ENCODE peak calls at places on chromosome 7, in four cellular contexts. One of them, this sample, is unnamed. For H3K4me1, the result is how much of the 10 kb centered on the place peaks cover.

GRCh38 chr7:18974803-18975202 is 142.6 kb downstream of the TWIST1 start:
- DNase-seq in psoas muscle: no peak
- DNase-seq in osteoblast: peak
- DNase-seq in colonic mucosa: no peak
- DNase-seq in this sample: no peak

GRCh38 chr7:142391191-142391992 is 133.5 kb upstream of the PRSS58 start:
- DNase-seq in psoas muscle: no peak
- DNase-seq in colonic mucosa: no peak
- DNase-seq in osteoblast: peak
- DNase-seq in this sample: no peak

GRCh38 chr7:112143567-112143966 is 62.6 kb downstream of the DOCK4 start:
- DNase-seq in colonic mucosa: no peak
- DNase-seq in psoas muscle: peak
- DNase-seq in osteoblast: peak
- DNase-seq in this sample: no peak

GRCh38 chr7:91264083-91264923 is at the start of gene FZD1:
- DNase-seq in colonic mucosa: peak
- DNase-seq in psoas muscle: peak
- DNase-seq in osteoblast: peak
- DNase-seq in this sample: peak

GRCh38 chr7:8436965-8437364 is 3.6 kb downstream of the NXPH1 start:
- DNase-seq in osteoblast: no peak
- DNase-seq in colonic mucosa: peak
- DNase-seq in psoas muscle: no peak
- DNase-seq in this sample: peak

GRCh38 chr7:156993925-156994235 is 16.6 kb downstream of the MNX1 start:
- DNase-seq in psoas muscle: no peak
- DNase-seq in osteoblast: no peak
- DNase-seq in colonic mucosa: peak
- DNase-seq in this sample: peak

GRCh38 chr7:30743371-30744074 is 8.4 kb upstream of the INMT start:
- DNase-seq in psoas muscle: no peak
- DNase-seq in colonic mucosa: no peak
- DNase-seq in osteoblast: peak
- DNase-seq in this sample: no peak

GRCh38 chr7:112076309-112076708 is 129.9 kb downstream of the DOCK4 start:
- DNase-seq in colonic mucosa: no peak
- DNase-seq in osteoblast: no peak
- DNase-seq in psoas muscle: no peak
- DNase-seq in this sample: no peak

GRCh38 chr7:141014091-141014490 is 661 bp downstream of the MRPS33 start:
- DNase-seq in osteoblast: no peak
- DNase-seq in psoas muscle: no peak
- DNase-seq in colonic mucosa: peak
- DNase-seq in this sample: no peak

DNA sequence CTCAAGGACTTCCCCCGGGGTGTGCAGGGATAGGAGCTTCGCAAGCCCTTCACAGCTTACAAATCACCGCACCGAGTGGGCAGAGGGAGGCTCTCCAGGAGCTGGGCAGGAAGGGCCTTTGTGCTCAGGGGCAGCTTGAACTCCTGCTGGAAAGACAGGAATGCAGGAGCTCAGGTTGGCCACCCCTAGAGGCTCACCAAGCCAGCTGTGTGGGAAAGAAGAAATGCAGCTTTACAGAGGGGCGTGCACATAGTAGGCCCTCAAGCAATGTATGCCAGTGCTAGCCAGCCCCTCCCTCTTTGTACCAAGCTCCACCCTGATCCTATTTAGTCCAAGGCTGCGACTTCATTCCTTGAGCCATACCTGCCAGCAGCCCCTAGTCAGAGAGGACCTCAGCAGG is 26.1 kb downstream of the STRA8 start:
- DNase-seq in colonic mucosa: no peak
- DNase-seq in psoas muscle: no peak
- DNase-seq in osteoblast: no peak
- DNase-seq in this sample: no peak
- H3K4me1 ChIP-seq in colonic mucosa: under half
- H3K4me1 ChIP-seq in psoas muscle: under half
- H3K4me1 ChIP-seq in osteoblast: under half
- H3K4me1 ChIP-seq in this sample: under half

GRCh38 chr7:79982151-79982770 is 152.4 kb upstream of the GNAI1 start:
- DNase-seq in colonic mucosa: no peak
- DNase-seq in osteoblast: peak
- DNase-seq in psoas muscle: no peak
- DNase-seq in this sample: no peak
- H3K27ac ChIP-seq in colonic mucosa: no peak
- H3K27ac ChIP-seq in osteoblast: peak
- H3K27ac ChIP-seq in psoas muscle: no peak
- H3K27ac ChIP-seq in this sample: no peak

DNA sequence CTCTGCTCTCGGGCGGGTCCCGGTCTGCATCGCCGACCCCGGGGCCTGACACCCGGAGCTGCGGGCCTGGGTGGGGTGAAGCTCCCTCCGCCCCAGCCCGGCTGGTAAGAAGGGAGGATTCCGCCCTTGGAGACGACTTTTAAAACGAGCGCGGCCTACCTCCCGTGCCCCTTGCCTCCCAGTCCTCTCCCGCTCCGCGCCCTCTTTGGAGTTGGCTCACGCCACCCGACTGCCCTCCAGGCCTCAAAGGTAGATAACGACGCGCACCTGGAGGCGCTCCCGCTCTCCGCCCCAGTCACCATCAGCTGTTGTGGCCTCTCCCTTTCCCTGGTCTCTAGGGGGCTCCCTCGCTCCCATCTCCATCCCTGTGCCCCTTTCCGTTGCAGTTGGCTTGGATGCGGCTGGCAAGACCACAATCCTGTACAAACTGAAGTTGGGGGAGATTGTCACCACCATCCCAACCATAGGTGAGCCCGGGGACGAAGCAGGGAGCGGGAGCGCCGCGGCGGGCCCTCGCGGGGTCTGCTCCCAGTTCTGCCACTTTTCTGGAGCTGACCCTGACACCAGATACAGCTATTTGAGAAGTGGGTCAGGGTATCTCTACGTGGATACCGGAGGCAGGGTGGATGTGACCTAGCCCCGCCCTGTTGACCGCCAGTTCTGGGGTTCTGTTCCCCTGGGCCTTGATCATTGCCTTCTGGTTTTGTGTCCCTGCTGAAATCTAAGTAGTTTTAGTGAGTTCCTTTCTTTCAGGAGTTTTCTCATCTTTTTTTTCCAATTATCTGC is 679 bp downstream of the ARF5 start:
- DNase-seq in colonic mucosa: peak
- DNase-seq in osteoblast: peak
- DNase-seq in psoas muscle: peak
- DNase-seq in this sample: peak
- TF ChIP-seq CTCF in colonic mucosa: peak
- TF ChIP-seq CTCF in osteoblast: peak
- TF ChIP-seq CTCF in psoas muscle: peak
- TF ChIP-seq CTCF in this sample: no peak

GRCh38 chr7:100019908-100020307 is 4.5 kb downstream of the ZKSCAN1 start:
- DNase-seq in osteoblast: no peak
- DNase-seq in colonic mucosa: no peak
- DNase-seq in psoas muscle: no peak
- DNase-seq in this sample: no peak

GRCh38 chr7:100023526-100023925 is 8.1 kb downstream of the ZKSCAN1 start:
- DNase-seq in colonic mucosa: no peak
- DNase-seq in osteoblast: no peak
- DNase-seq in psoas muscle: no peak
- DNase-seq in this sample: no peak

GRCh38 chr7:100022621-100023020 is 7.2 kb downstream of the ZKSCAN1 start:
- DNase-seq in psoas muscle: no peak
- DNase-seq in osteoblast: no peak
- DNase-seq in colonic mucosa: peak
- DNase-seq in this sample: peak

GRCh38 chr7:100024020-100024619 is 8.7 kb downstream of the ZKSCAN1 start:
- DNase-seq in psoas muscle: no peak
- DNase-seq in osteoblast: no peak
- DNase-seq in colonic mucosa: no peak
- DNase-seq in this sample: no peak

GRCh38 chr7:100021297-100021696 is 5.9 kb downstream of the ZKSCAN1 start:
- DNase-seq in psoas muscle: no peak
- DNase-seq in osteoblast: no peak
- DNase-seq in colonic mucosa: no peak
- DNase-seq in this sample: no peak
- H3K4me1 ChIP-seq in psoas muscle: under half
- H3K4me1 ChIP-seq in osteoblast: under half
- H3K4me1 ChIP-seq in colonic mucosa: under half
- H3K4me1 ChIP-seq in this sample: half or more

GRCh38 chr7:46932656-46933424 is 649.1 kb downstream of the TNS3 start:
- DNase-seq in osteoblast: peak
- DNase-seq in psoas muscle: no peak
- DNase-seq in colonic mucosa: peak
- DNase-seq in this sample: no peak
- H3K27ac ChIP-seq in osteoblast: peak
- H3K27ac ChIP-seq in psoas muscle: no peak
- H3K27ac ChIP-seq in colonic mucosa: no peak
- H3K27ac ChIP-seq in this sample: peak

DNA sequence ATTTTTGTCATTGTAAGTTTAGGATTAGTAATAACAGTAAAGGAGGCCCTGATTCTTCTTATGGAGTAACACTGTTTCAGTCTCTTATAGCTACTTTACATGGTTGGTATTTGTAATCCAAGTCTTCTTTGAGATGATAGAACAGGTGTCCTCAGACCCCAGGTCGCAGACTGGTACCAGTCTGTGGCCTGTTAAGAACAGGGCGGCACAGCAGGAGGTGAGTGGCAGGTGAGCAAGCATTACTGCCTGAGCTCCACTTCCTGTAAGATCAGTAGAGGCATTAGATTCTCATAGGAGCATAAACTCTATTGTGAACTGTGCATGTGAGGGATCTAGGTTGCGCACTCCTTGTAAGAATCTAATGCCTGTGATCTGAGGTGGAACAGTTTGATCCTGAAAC is 77.3 kb downstream of the STK31 start:
- DNase-seq in osteoblast: no peak
- DNase-seq in colonic mucosa: no peak
- DNase-seq in psoas muscle: no peak
- DNase-seq in this sample: no peak
- TF ChIP-seq CTCF in osteoblast: no peak
- TF ChIP-seq CTCF in colonic mucosa: no peak
- TF ChIP-seq CTCF in psoas muscle: no peak
- TF ChIP-seq CTCF in this sample: no peak

GRCh38 chr7:29296421-29296820 is 101.8 kb downstream of the CHN2 start:
- DNase-seq in osteoblast: no peak
- DNase-seq in colonic mucosa: no peak
- DNase-seq in psoas muscle: no peak
- DNase-seq in this sample: no peak

GRCh38 chr7:29299986-29300609 is 105.5 kb downstream of the CHN2 start:
- DNase-seq in psoas muscle: no peak
- DNase-seq in colonic mucosa: no peak
- DNase-seq in osteoblast: no peak
- DNase-seq in this sample: no peak

GRCh38 chr7:29292886-29293658 is 98.5 kb downstream of the CHN2 start:
- DNase-seq in colonic mucosa: no peak
- DNase-seq in psoas muscle: no peak
- DNase-seq in osteoblast: no peak
- DNase-seq in this sample: no peak

GRCh38 chr7:29300649-29301048 is 106.1 kb downstream of the CHN2 start:
- DNase-seq in colonic mucosa: no peak
- DNase-seq in psoas muscle: no peak
- DNase-seq in osteoblast: no peak
- DNase-seq in this sample: no peak

DNA sequence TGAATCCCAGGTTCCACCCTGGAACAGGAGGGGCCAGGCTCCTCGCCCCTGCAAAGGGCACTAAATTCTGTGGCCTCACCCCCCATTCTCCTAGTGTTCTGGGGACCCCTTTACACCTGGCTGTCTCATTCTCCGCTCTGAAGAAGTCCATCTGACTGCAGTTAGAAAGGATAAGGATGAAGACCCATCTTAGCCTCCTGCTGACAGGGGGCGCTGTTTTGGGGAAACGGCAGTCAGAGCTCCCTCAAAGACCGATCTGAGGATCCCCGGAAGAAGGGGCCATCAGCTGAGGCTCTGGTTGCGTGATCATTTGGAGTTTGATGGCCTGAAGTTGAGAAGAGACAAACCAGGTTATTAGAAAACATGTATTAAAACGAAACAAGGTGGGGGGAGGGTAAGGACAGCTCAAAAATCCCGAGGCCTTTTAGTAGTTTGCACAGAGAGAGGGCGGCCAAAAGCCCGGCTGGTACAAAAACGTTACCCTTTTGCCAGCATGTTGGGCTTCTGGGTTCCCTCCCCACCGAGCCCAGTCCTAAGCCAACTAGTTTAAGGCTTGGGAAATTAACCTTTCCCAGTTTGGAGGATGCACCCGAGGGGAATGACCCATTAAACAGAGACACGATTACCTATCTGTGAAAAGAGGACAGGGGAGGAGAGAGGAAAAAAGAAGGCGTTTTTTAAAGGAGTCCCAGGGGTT is 102.8 kb downstream of the CHN2 start:
- DNase-seq in colonic mucosa: no peak
- DNase-seq in osteoblast: no peak
- DNase-seq in psoas muscle: no peak
- DNase-seq in this sample: no peak
- H3K4me1 ChIP-seq in colonic mucosa: under half
- H3K4me1 ChIP-seq in osteoblast: under half
- H3K4me1 ChIP-seq in psoas muscle: under half
- H3K4me1 ChIP-seq in this sample: under half

This sample was measured in pancreas.